ENCODE peak calls at places on chromosomes 6 and 20, in four cellular contexts. X is suprapubic skin, G is psoas muscle, F is IMR-90. K is an unnamed sample. For H3K4me1, the result is how much of the 10 kb centered on the place peaks cover.

GRCh38 chr6:19896580-19897010 is 59.4 kb downstream of the ID4 start:
- DNase-seq in X (no peak), G (no peak), F (no peak), K (no peak)

GRCh38 chr6:26158581-26159416 is 71.6 kb downstream of the HFE start:
- DNase-seq in G (peak), X (peak), F (peak), K (peak)

GRCh38 chr6:44737829-44738528 is 350.5 kb downstream of the CDC5L start:
- DNase-seq in F (no peak), G (no peak), X (no peak), K (no peak)

GRCh38 chr6:12962995-12963394 is 246.4 kb downstream of the PHACTR1 start:
- DNase-seq in G (no peak), X (no peak), F (no peak), K (no peak)

GRCh38 chr6:150471276-150471675 is 102.5 kb downstream of the IYD start:
- DNase-seq in F (no peak), G (no peak), X (no peak), K (no peak)

GRCh38 chr6:100177956-100178355 is 183.9 kb upstream of the MCHR2 start:
- DNase-seq in F (no peak), X (no peak), G (no peak), K (no peak)

GRCh38 chr6:131886517-131886916 is 64.7 kb downstream of the CCN2 start:
- DNase-seq in X (no peak), F (no peak), G (no peak), K (no peak)

GRCh38 chr6:106077881-106078280 is 8.3 kb upstream of the PRDM1 start:
- DNase-seq in X (no peak), F (peak), G (no peak), K (no peak)

GRCh38 chr6:25366785-25367657 is 87.8 kb downstream of the CARMIL1 start:
- DNase-seq in F (no peak), X (no peak), G (no peak), K (peak)

GRCh38 chr6:166348305-166348949 is 6.1 kb upstream of the SFT2D1 start:
- DNase-seq in F (no peak), G (no peak), X (no peak), K (no peak)

GRCh38 chr6:136067731-136068341 is 182.3 kb downstream of the MTFR2 start:
- DNase-seq in G (no peak), F (peak), X (no peak), K (no peak)

GRCh38 chr6:105193647-105194046 is 13.8 kb upstream of the POPDC3 start:
- DNase-seq in F (peak), G (no peak), X (no peak), K (no peak)

GRCh38 chr6:118186676-118187567 is 279.9 kb downstream of the SLC35F1 start:
- DNase-seq in G (no peak), F (no peak), X (no peak), K (no peak)

GRCh38 chr20:43465625-43465943 is 7.9 kb downstream of the SRSF6 start:
- DNase-seq in X (no peak), G (no peak), F (no peak), K (no peak)

DNA sequence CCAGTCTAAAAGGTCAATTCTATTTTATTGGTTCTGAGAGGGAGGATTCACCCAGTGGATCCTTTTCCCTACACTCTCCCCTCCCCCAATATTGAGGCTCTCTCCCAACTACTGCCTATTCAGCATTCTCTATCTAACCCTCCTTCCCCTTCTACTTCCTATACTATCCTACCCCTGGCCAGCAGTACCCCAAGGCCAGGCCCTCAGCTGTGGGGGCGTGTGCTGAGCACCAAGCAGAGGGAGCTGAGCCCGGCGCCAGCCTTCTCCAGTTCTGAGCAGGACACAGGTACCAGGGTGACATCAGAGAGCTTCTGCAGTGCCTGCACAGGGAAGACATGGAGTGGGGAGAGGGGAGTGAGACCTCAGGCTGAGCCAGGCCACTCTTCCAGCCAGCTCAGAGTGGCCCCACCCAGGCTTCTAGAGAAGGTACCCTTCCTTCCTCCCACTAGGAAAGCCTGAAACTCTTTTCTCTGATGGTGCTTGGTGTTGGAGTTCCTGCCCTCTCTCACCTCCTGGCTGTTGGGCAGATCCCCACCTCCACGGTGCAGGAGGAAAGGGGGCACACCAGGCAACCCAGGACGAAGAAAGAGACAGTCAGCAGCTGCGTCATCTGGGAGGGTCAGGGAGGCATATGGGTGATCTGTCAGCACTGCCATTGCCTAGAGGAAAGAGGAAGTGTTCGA is 1.9 kb downstream of the DDAH2 start:
- DNase-seq in F (no peak), X (no peak), G (no peak), K (no peak)
- H3K4me1 ChIP-seq in F (under half), X (under half), G (under half), K (under half)

GRCh38 chr6:52388790-52389189 is 26.8 kb downstream of the PAQR8 start:
- DNase-seq in X (no peak), G (no peak), F (no peak), K (no peak)
- H3K27ac ChIP-seq in X (no peak), G (no peak), F (no peak), K (peak)

GRCh38 chr6:3260296-3260695 is 1.5 kb downstream of the PSMG4 start:
- DNase-seq in X (no peak), G (no peak), F (no peak), K (no peak)

GRCh38 chr6:3261518-3261820 is 2.7 kb downstream of the PSMG4 start:
- DNase-seq in F (no peak), G (no peak), X (no peak), K (no peak)

GRCh38 chr6:3260772-3261517 is 2.2 kb downstream of the PSMG4 start:
- DNase-seq in F (no peak), X (no peak), G (no peak), K (no peak)

GRCh38 chr6:3263091-3263490 is 4.3 kb downstream of the PSMG4 start:
- DNase-seq in F (peak), X (no peak), G (no peak), K (no peak)

GRCh38 chr6:3261921-3262320 is 3.2 kb downstream of the PSMG4 start:
- DNase-seq in F (no peak), G (no peak), X (no peak), K (no peak)
- H3K4me3 ChIP-seq in F (no peak), G (no peak), X (no peak), K (no peak)

GRCh38 chr6:41327177-41327576 is 8.2 kb upstream of the NCR2 start:
- DNase-seq in G (no peak), X (no peak), F (no peak), K (no peak)

GRCh38 chr6:41321183-41321582 is 14.2 kb upstream of the NCR2 start:
- DNase-seq in X (no peak), G (no peak), F (no peak), K (no peak)

GRCh38 chr6:41326092-41326491 is 9.3 kb upstream of the NCR2 start:
- DNase-seq in G (no peak), F (no peak), X (no peak), K (no peak)

DNA sequence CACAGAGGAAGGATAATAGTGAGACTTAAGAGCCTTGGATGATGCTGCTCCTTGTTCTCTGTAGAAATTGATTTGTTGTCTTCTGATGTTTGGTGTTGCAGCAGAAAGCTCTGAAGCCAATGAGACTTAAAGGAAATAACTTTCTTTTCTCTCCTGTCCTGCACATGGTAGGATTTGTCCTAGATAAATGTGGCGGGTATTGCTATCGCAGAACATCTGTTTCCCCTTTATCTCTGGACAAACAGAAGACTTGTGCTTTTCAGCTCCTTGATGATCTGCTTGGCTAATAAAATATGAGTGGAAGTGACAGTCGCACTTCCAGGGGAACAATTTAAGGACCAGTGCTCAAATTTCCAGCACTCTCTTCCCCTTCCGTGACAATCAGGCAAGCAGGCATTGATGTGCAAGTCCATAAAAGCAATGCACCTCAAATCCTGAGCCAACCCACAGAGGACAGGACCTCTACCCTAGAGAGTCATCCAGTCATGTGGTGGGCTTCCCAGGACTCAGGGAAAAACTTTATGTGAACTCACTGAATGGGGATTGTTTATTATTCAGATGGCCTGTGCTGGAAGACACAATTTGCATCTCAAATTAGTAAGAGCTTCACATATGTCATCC is 9.9 kb upstream of the NCR2 start:
- DNase-seq in G (no peak), F (no peak), X (no peak), K (no peak)
- H3K4me1 ChIP-seq in G (under half), F (under half), X (under half), K (under half)

DNA sequence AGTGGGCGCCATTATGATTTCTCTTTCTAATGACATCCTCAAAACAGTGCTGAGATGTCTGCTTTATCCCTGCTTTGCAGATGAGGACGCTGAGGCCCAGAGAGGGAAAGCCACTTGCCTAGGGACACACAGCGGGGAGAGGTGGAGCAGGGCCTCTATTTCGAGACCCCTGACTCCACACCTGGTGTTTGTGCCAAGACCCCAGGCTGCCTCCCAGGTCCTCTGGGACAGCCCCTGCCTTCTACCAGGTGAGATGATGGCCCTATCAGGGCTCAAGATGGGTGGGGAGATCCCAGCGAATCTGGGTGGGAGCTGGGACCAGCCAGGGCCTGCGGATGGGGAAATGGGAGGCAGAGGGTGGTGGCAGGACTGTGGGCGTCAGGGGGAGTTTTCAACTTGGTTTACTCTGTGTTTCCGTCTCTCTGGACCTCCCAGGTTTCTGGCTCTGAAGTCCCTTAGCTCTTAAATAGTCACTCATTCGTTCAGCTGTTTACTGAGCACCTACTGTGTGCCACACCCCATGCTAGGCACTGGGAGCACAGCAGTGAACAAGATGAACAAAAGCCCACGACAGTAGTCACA is 36.7 kb downstream of the SRC start:
- DNase-seq in G (peak), F (no peak), X (no peak), K (peak)
- H3K27ac ChIP-seq in G (no peak), F (no peak), X (peak), K (no peak)

GRCh38 chr6:37049990-37050853 is 44.8 kb downstream of the FGD2 start:
- DNase-seq in G (peak), F (no peak), X (no peak), K (peak)
- H3K4me3 ChIP-seq in G (no peak), F (no peak), X (no peak), K (peak)

GRCh38 chr6:137827411-137827940 is 39.6 kb upstream of the TNFAIP3 start:
- DNase-seq in F (no peak), X (no peak), G (no peak), K (no peak)
- H3K4me1 ChIP-seq in F (under half), X (half or more), G (under half), K (half or more)

GRCh38 chr6:30770164-30770563 is 25.8 kb upstream of the IER3 start:
- DNase-seq in G (no peak), X (no peak), F (peak), K (no peak)
- H3K27ac ChIP-seq in G (peak), X (no peak), F (peak), K (no peak)

DNA sequence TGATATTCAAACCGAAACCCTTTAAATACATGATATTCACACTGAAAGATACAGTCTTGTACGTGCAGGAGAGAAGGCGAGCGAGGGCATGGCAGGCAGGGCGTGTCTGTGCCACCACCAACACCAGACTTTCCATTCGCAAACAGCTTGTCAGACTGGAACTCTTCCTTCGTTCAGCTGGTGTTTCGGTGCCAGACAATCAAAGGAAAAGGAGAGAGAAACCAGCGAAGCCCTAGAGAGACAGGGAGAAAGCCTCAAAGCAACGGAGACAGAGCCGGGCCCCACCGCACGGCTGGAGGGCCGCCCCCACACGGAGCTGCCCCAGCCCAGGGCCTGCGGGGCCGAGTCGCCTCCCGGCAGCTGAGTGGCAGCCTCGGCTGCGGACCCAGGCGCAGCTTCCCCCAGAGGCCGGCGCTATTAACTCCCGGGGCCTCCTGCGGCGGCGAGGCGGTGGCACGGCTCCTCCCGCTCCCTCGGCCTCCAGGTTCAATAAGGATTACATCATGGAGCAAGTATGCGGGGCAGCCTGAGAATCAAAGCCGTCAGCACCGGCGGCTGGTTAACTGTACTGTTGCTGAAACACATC is 32.1 kb upstream of the NR2E1 start:
- DNase-seq in G (peak), X (no peak), F (peak), K (no peak)
- H3K4me3 ChIP-seq in G (peak), X (peak), F (peak), K (peak)

K was measured in CD4-positive, alpha-beta memory T cell.